ENCODE peak calls at places on chromosomes 11 and 22, in six cellular contexts. U, H, W, R, T and I are unnamed samples.

GRCh38 chr11:128054323-128054910 is 532.9 kb downstream of the ETS1 start:
- DNase-seq in T (no peak), U (no peak), W (no peak), R (no peak), H (no peak), I (peak; percentile 29)

GRCh38 chr22:29478326-29479276 is 1.4 kb upstream of the NEFH start:
- DNase-seq in R (no peak), U (no peak), T (peak; percentile 78), W (no peak), H (peak; percentile 55), I (no peak)

GRCh38 chr11:16630651-16631050 is 107.8 kb upstream of the C11orf58 start:
- DNase-seq in H (no peak), R (no peak), U (no peak), T (no peak), W (no peak), I (no peak)

GRCh38 chr11:89625171-89625570 is 84.9 kb upstream of the TRIM77 start:
- DNase-seq in T (no peak), H (no peak), U (no peak), W (no peak), R (no peak), I (no peak)

GRCh38 chr11:47715082-47715669 is at the start of gene AGBL2:
- DNase-seq in T (peak; percentile 77), U (peak; percentile 80), W (peak; percentile 26), R (peak; percentile 40), H (peak; percentile 78), I (peak; percentile 43)

GRCh38 chr11:9719949-9720646 is 56.2 kb downstream of the SWAP70 start:
- DNase-seq in H (no peak), U (no peak), T (no peak), R (no peak), W (no peak), I (no peak)

GRCh38 chr11:116507849-116508695 is 264.7 kb downstream of the BUD13 start:
- DNase-seq in T (no peak), U (no peak), R (no peak), H (no peak), W (no peak), I (no peak)

GRCh38 chr22:31509041-31509440 is 12.7 kb downstream of the SFI1 start:
- DNase-seq in U (no peak), W (no peak), R (no peak), H (no peak), T (no peak), I (peak; percentile 8)

GRCh38 chr11:95016133-95016532 is 8.9 kb upstream of the KDM4E start:
- DNase-seq in W (no peak), H (no peak), U (no peak), T (no peak), R (no peak), I (no peak)

GRCh38 chr11:60005360-60005759 is 11.6 kb upstream of the OOSP4B start:
- DNase-seq in H (no peak), W (no peak), U (no peak), R (no peak), T (no peak), I (no peak)

GRCh38 chr11:27720277-27720830 is 20.1 kb upstream of the BDNF start:
- DNase-seq in T (peak; percentile 90), W (no peak), R (no peak), U (peak; percentile 42), H (peak; percentile 86), I (peak; percentile 39)

GRCh38 chr11:66126064-66126463 is 56.0 kb downstream of the PACS1 start:
- DNase-seq in U (no peak), W (no peak), T (no peak), H (no peak), R (no peak), I (no peak)

GRCh38 chr22:42641801-42642413 is 1.5 kb upstream of the ATP5MGL start:
- DNase-seq in T (no peak), H (peak; percentile 36), R (no peak), U (no peak), W (no peak), I (no peak)

GRCh38 chr22:45516923-45517675 is 14.4 kb downstream of the FBLN1 start:
- DNase-seq in U (no peak), H (no peak), W (no peak), R (no peak), T (no peak), I (peak; percentile 57)

GRCh38 chr11:70910835-70911234 is 341.5 kb downstream of the SHANK2 start:
- DNase-seq in H (no peak), T (no peak), W (no peak), R (no peak), U (no peak), I (no peak)

GRCh38 chr11:126519653-126520573 is 164.4 kb downstream of the ST3GAL4 start:
- DNase-seq in W (no peak), R (no peak), H (no peak), U (no peak), T (no peak), I (no peak)

GRCh38 chr22:42282252-42282942 is 11.9 kb upstream of the TCF20 start:
- DNase-seq in T (peak; percentile 47), H (peak; percentile 34), R (no peak), U (peak; percentile 85), W (no peak), I (no peak)

GRCh38 chr11:107696140-107696539 is 15.7 kb downstream of the SLN start:
- DNase-seq in U (no peak), W (no peak), R (no peak), T (no peak), H (peak; percentile 59), I (peak; percentile 95)

GRCh38 chr11:72009156-72009555 is 10.4 kb downstream of the IL18BP start:
- DNase-seq in W (no peak), U (no peak), H (no peak), T (no peak), R (no peak), I (no peak)

GRCh38 chr11:68399916-68400315 is 60.6 kb upstream of the PPP6R3 start:
- DNase-seq in W (no peak), U (peak; percentile 45), H (no peak), T (no peak), R (no peak), I (no peak)

GRCh38 chr22:25698986-25699385 is 43.0 kb upstream of the MYO18B start:
- DNase-seq in H (no peak), W (no peak), R (no peak), T (no peak), U (no peak), I (no peak)

GRCh38 chr11:73810637-73811036 is 23.0 kb downstream of the MRPL48 start:
- DNase-seq in U (no peak), H (no peak), R (no peak), W (no peak), T (no peak), I (no peak)

GRCh38 chr11:75839851-75840250 is 24.8 kb downstream of the UVRAG start:
- DNase-seq in W (no peak), T (no peak), H (no peak), R (no peak), U (no peak), I (no peak)

GRCh38 chr11:125772834-125773505 is 5.7 kb downstream of the PATE2 start:
- DNase-seq in H (no peak), W (no peak), T (no peak), U (no peak), R (no peak), I (peak; percentile 88)

GRCh38 chr11:59706518-59707285 is 6.9 kb downstream of the OR10V1 start:
- DNase-seq in W (no peak), U (no peak), T (no peak), H (peak; percentile 54), R (no peak), I (peak; percentile 97)

GRCh38 chr11:76962583-76963416 is 71.4 kb upstream of the B3GNT6 start:
- DNase-seq in H (peak; percentile 69), W (no peak), T (no peak), R (no peak), U (no peak), I (no peak)

GRCh38 chr22:27842994-27843431 is 41.5 kb upstream of the MN1 start:
- DNase-seq in R (no peak), W (no peak), U (no peak), H (no peak), T (no peak), I (no peak)

GRCh38 chr11:5611627-5612026 is 13.2 kb upstream of the TRIM34 start:
- DNase-seq in W (no peak), H (no peak), U (no peak), T (no peak), R (no peak), I (no peak)
- TF ChIP-seq CTCF in W (no peak), H (no peak), U (no peak), T (no peak), R (peak; percentile 35), I (peak; percentile 47)

GRCh38 chr22:43848366-43849171 is 13.7 kb downstream of the SULT4A1 start:
- DNase-seq in U (peak; percentile 61), H (peak; percentile 69), W (no peak), R (no peak), T (no peak), I (no peak)
- TF ChIP-seq CTCF in U (peak; percentile 61), H (peak; percentile 48), W (no peak), R (peak; percentile 10), T (peak; percentile 39), I (peak; percentile 69)

DNA sequence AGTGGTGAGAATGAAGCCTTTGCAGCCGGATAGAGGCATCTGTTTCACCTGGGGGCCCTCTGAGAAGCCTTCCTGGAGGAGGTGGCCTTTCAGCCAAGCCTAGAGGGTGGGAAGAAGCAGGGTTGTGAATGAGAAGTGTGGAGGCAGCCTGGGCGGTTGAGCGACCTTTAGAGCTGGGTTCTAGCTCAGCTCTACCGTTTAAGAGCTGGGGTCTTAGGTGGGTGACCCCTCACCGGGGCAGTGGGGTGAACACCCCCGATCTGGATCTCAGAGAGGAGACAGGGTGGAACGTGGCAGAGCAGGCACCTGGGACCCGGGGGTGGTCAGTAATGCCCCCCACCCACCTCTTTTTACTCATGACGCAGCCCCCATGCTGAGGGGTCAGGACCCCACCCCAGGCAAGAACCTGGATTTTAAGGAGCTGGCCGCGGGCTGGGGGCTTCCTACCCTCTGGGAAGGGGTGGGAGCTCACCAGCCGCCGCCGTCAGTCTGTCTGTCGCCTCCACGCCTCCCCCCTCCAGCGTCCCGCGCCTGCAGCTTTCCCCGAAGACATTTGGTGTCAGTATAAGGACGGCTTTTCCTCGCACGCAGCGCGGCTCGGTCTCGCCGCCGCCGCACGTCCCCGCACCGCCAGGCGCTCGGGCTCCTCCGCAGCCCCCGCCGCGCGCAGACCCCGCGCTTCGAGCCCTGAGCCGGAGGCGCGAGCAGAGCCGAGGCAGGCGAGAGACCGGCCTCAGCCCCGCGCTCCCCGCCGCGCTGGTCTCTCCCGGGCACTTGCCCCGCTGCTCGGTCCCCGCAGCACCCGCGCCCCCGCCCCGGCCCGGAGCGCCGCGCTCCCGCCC is 13.4 kb upstream of the CACNA1I start:
- DNase-seq in R (no peak), H (peak; percentile 48), T (peak; percentile 68), W (no peak), U (no peak), I (no peak)
- TF ChIP-seq CTCF in R (no peak), H (peak; percentile 38), T (no peak), W (no peak), U (no peak), I (no peak)

DNA sequence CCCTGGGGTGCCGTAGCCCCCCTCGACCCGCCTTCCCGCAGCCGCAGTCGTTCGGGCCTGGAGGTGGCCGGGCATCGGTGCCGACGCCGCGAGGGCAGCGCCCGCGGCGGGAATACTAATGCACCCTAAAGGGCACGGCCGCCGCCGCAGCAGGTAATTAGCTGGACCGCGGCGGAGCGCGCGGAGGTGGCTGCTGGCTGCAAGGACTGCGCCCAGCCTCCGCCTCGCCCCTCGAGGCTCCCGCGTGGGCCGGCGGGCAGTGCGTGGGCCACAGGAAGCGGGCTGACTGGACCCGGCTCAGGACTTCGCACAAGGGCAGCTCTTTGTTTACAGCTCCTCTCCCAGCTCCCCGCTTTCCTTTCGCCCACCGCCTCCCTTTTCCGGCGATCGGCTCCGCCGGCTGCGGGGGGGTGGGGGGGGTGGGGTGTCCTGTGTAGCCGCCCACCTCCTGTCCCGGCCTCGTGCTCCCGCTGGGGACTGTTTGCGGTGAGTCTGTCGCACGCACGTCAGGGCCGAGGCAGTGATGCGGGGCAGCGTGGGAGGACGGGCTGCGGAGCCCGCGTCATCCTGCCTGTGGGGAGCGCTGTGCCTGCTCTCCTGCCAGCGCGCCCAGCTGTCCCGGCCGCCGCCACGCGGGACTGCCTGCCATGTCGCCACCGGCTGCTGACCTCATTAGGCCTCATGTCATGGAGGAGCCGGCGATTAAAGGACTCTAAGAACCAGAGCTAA is 53.2 kb downstream of the GRIK4 start:
- DNase-seq in W (no peak), U (no peak), R (peak; percentile 39), T (peak; percentile 73), H (peak; percentile 58), I (peak; percentile 32)
- TF ChIP-seq CTCF in W (no peak), U (no peak), R (peak; percentile 15), T (no peak), H (peak; percentile 16), I (peak; percentile 65)